ENCODE peak calls at places on chromosome 2, in nine cellular contexts. R, Z, D, O, B, V, U, F and P are unnamed samples.

GRCh38 chr2:238963164-238963969 is 115.5 kb downstream of the TWIST2 start:
- DNase-seq in V (no peak), O (no peak), Z (no peak), U (no peak), F (no peak), R (no peak), D (no peak), B (peak), P (no peak)

GRCh38 chr2:220277445-220277960 is 650.1 kb downstream of the SLC4A3 start:
- DNase-seq in R (no peak), F (no peak), D (no peak), O (no peak), Z (no peak), B (peak), U (no peak), V (peak), P (no peak)

GRCh38 chr2:113166187-113166645 is 7.6 kb upstream of the PSD4 start:
- DNase-seq in R (no peak), F (no peak), V (no peak), B (peak), O (no peak), U (no peak), Z (no peak), D (no peak), P (no peak)

GRCh38 chr2:207681431-207681830 is 30.0 kb upstream of the CCNYL1 start:
- DNase-seq in B (no peak), D (peak), R (no peak), Z (no peak), O (no peak), F (peak), U (no peak), V (no peak), P (no peak)

GRCh38 chr2:113225505-113226259 is 51.9 kb downstream of the PSD4 start:
- DNase-seq in R (no peak), V (no peak), Z (no peak), D (peak), U (peak), O (no peak), B (no peak), F (peak), P (no peak)

GRCh38 chr2:65487404-65487803 is 55.0 kb upstream of the SPRED2 start:
- DNase-seq in V (no peak), F (no peak), O (no peak), B (no peak), R (no peak), U (no peak), Z (no peak), D (no peak), P (peak)

GRCh38 chr2:217671871-217672270 is 330.9 kb downstream of the TNS1 start:
- DNase-seq in R (no peak), U (no peak), V (no peak), O (no peak), Z (no peak), F (no peak), B (no peak), D (no peak), P (no peak)

GRCh38 chr2:38092196-38092902 is 16.4 kb upstream of the CYP1B1 start:
- DNase-seq in D (peak), R (no peak), B (no peak), Z (no peak), U (no peak), O (no peak), V (no peak), F (no peak), P (no peak)

GRCh38 chr2:239825705-239825979 is 199.5 kb downstream of the NDUFA10 start:
- DNase-seq in V (no peak), O (no peak), U (no peak), D (no peak), Z (no peak), F (no peak), R (no peak), B (no peak), P (no peak)

GRCh38 chr2:10256525-10257031 is 46.1 kb upstream of the HPCAL1 start:
- DNase-seq in F (no peak), O (no peak), U (no peak), D (no peak), B (no peak), V (no peak), R (no peak), Z (no peak), P (no peak)

GRCh38 chr2:222993920-222994650 is 57.9 kb upstream of the KCNE4 start:
- DNase-seq in V (peak), D (peak), O (no peak), R (no peak), B (peak), Z (no peak), F (no peak), U (no peak), P (peak)

GRCh38 chr2:205712508-205712907 is 30.2 kb downstream of the NRP2 start:
- DNase-seq in Z (no peak), B (no peak), O (no peak), R (no peak), U (no peak), F (no peak), V (no peak), D (no peak), P (no peak)

GRCh38 chr2:46804794-46805193 is 110.8 kb downstream of the MCFD2 start:
- DNase-seq in V (no peak), D (no peak), Z (no peak), R (no peak), O (no peak), B (peak), U (no peak), F (no peak), P (no peak)

GRCh38 chr2:232352511-232353091 is 25.9 kb upstream of the ALPP start:
- DNase-seq in O (no peak), V (no peak), D (no peak), F (no peak), B (no peak), R (no peak), Z (no peak), U (no peak), P (no peak)

GRCh38 chr2:240959214-240959940 is 39.0 kb upstream of the SNED1 start:
- DNase-seq in O (no peak), R (no peak), U (no peak), Z (no peak), B (no peak), F (peak), D (no peak), V (no peak), P (no peak)

GRCh38 chr2:3324036-3324386 is 53.6 kb downstream of the EIPR1 start:
- DNase-seq in D (no peak), U (no peak), O (no peak), Z (no peak), F (no peak), V (no peak), R (no peak), B (no peak), P (no peak)

GRCh38 chr2:194252127-194252526 is 1404.9 kb upstream of the SLC39A10 start:
- DNase-seq in D (no peak), U (no peak), V (no peak), F (no peak), B (no peak), Z (no peak), O (no peak), R (no peak), P (no peak)

GRCh38 chr2:7022486-7022885 is 105.3 kb downstream of the RNF144A start:
- DNase-seq in D (no peak), O (no peak), U (no peak), Z (no peak), F (no peak), R (no peak), V (no peak), B (peak), P (no peak)

GRCh38 chr2:227052879-227053278 is 111.1 kb downstream of the COL4A4 start:
- DNase-seq in D (no peak), F (no peak), Z (no peak), R (no peak), O (no peak), U (no peak), B (no peak), V (peak), P (no peak)

GRCh38 chr2:213923543-213923942 is 487.3 kb upstream of the VWC2L start:
- DNase-seq in R (no peak), B (no peak), F (peak), V (no peak), Z (no peak), O (no peak), U (no peak), D (no peak), P (no peak)

GRCh38 chr2:104845552-104845931 is 8.4 kb upstream of the POU3F3 start:
- DNase-seq in D (no peak), O (peak), Z (no peak), F (no peak), U (no peak), B (no peak), R (no peak), V (no peak), P (no peak)

GRCh38 chr2:149645391-149645790 is 57.8 kb upstream of the MMADHC start:
- DNase-seq in B (no peak), D (no peak), V (no peak), F (peak), U (no peak), Z (no peak), R (no peak), O (no peak), P (no peak)

GRCh38 chr2:44578401-44579135 is 216.8 kb downstream of the CAMKMT start:
- DNase-seq in B (no peak), D (no peak), R (no peak), V (no peak), F (no peak), O (no peak), Z (peak), U (no peak), P (no peak)

GRCh38 chr2:44136186-44136585 is 32.5 kb upstream of the PPM1B start:
- DNase-seq in U (no peak), O (no peak), V (peak), Z (no peak), D (no peak), B (no peak), R (no peak), F (no peak), P (no peak)

GRCh38 chr2:141137121-141137693 is 993.6 kb downstream of the LRP1B start:
- DNase-seq in Z (no peak), O (no peak), V (no peak), R (no peak), F (no peak), B (no peak), U (no peak), D (no peak), P (no peak)

GRCh38 chr2:134169788-134170187 is 84.1 kb upstream of the MGAT5 start:
- DNase-seq in D (no peak), O (no peak), Z (no peak), U (no peak), B (no peak), R (no peak), V (no peak), F (no peak), P (no peak)

GRCh38 chr2:24049485-24050021 is at the start of gene FKBP1B:
- DNase-seq in R (no peak), D (peak), F (peak), B (peak), U (no peak), O (peak), V (peak), Z (peak), P (peak)

GRCh38 chr2:149049142-149049541 is 10.6 kb downstream of the LYPD6B start:
- DNase-seq in D (no peak), U (no peak), V (no peak), R (no peak), Z (no peak), B (no peak), O (no peak), F (no peak), P (no peak)

GRCh38 chr2:105545731-105546622 is 147.1 kb upstream of the FHL2 start:
- DNase-seq in D (peak), F (peak), B (peak), O (no peak), U (peak), R (peak), V (peak), Z (peak), P (peak)

GRCh38 chr2:174752403-174753037 is 11.8 kb downstream of the CHRNA1 start:
- DNase-seq in U (no peak), Z (peak), D (no peak), F (no peak), O (no peak), R (no peak), V (no peak), B (no peak), P (no peak)

GRCh38 chr2:226985227-226985946 is 149.5 kb downstream of the RHBDD1 start:
- DNase-seq in B (peak), V (peak), D (peak), U (peak), O (peak), Z (peak), R (no peak), F (peak), P (peak)